ENCODE peak calls at places on chromosome 10, in five cellular contexts. F, U, R, Z and J are unnamed samples.

GRCh38 chr10:99560277-99561126 is 27.8 kb downstream of the NKX2-3 start:
- DNase-seq in F (peak; percentile 12), R (no peak), U (peak; percentile 70), Z (no peak), J (peak; percentile 33)

GRCh38 chr10:126561499-126562208 is 108.8 kb downstream of the C10orf90 start:
- DNase-seq in F (no peak), Z (no peak), U (no peak), R (no peak), J (no peak)

GRCh38 chr10:98445200-98445812 is 1.4 kb downstream of the HPS1 start:
- DNase-seq in Z (no peak), U (no peak), F (no peak), R (no peak), J (no peak)

GRCh38 chr10:35372329-35372728 is 36.0 kb downstream of the CCNY start:
- DNase-seq in Z (no peak), F (no peak), U (no peak), R (peak; percentile 51), J (no peak)

GRCh38 chr10:96513686-96514551 is at the start of gene TLL2:
- DNase-seq in U (peak; percentile 88), R (peak; percentile 95), Z (no peak), F (peak; percentile 91), J (peak; percentile 81)

GRCh38 chr10:78692071-78692470 is 376.7 kb upstream of the ZMIZ1 start:
- DNase-seq in Z (no peak), F (no peak), U (no peak), R (no peak), J (no peak)

GRCh38 chr10:114825513-114826253 is 4.1 kb downstream of the FHIP2A start:
- DNase-seq in R (no peak), Z (peak; percentile 55), F (no peak), U (no peak), J (no peak)

GRCh38 chr10:5528989-5529701 is 4.4 kb downstream of the CALML3 start:
- DNase-seq in R (no peak), F (no peak), Z (no peak), U (no peak), J (no peak)

GRCh38 chr10:36591436-36591835 is 534.0 kb upstream of the ANKRD30A start:
- DNase-seq in F (no peak), Z (no peak), R (no peak), U (no peak), J (no peak)

GRCh38 chr10:22599048-22599561 is 115.3 kb downstream of the PIP4K2A start:
- DNase-seq in U (peak; percentile 34), F (no peak), Z (peak; percentile 49), R (no peak), J (no peak)

GRCh38 chr10:34001087-34001580 is 666.7 kb upstream of the NRP1 start:
- DNase-seq in F (no peak), R (no peak), U (no peak), Z (no peak), J (no peak)

GRCh38 chr10:97404044-97404443 is 2.9 kb upstream of the RRP12 start:
- DNase-seq in F (no peak), R (no peak), U (no peak), Z (no peak), J (no peak)

GRCh38 chr10:80477813-80478212 is 23.7 kb downstream of the TSPAN14 start:
- DNase-seq in F (no peak), Z (no peak), R (no peak), U (no peak), J (no peak)

GRCh38 chr10:131354380-131354779 is 42.9 kb upstream of the TCERG1L start:
- DNase-seq in Z (no peak), F (no peak), U (peak; percentile 6), R (no peak), J (peak; percentile 11)